ENCODE peak calls at places on chromosome 19, in four cellular contexts. X is HCT116; V is effector memory CD4-positive, alpha-beta T cell; S is ovary. T is an unnamed sample. For H3K4me1, the result is how much of the 10 kb centered on the place peaks cover.

GRCh38 chr19:38213911-38214625 is 10.0 kb downstream of the DPF1 start:
- DNase-seq in X (no peak), V (no peak), S (no peak), T (no peak)

GRCh38 chr19:44071824-44072542 is at the start of gene ZNF284:
- DNase-seq in X (no peak), V (peak), S (peak), T (peak)

GRCh38 chr19:48965033-48965805 is at the start of gene FTL:
- DNase-seq in X (peak), V (peak), S (peak), T (peak)

GRCh38 chr19:16737909-16738308 is 18.3 kb downstream of the NWD1 start:
- DNase-seq in X (no peak), V (no peak), S (no peak), T (no peak)

GRCh38 chr19:6736917-6737283 is 480 bp downstream of the GPR108 start:
- DNase-seq in X (no peak), V (peak), S (no peak), T (no peak)

GRCh38 chr19:11659612-11660011 is 62.3 kb downstream of the ZNF627 start:
- DNase-seq in X (no peak), V (no peak), S (no peak), T (no peak)

GRCh38 chr19:42276821-42277220 is 7.8 kb downstream of the CIC start:
- DNase-seq in X (no peak), V (no peak), S (no peak), T (no peak)

GRCh38 chr19:52941941-52942370 is 18.7 kb upstream of the ZNF888 start:
- DNase-seq in X (no peak), V (no peak), S (peak), T (peak)

GRCh38 chr19:44540736-44541135 is 11.3 kb upstream of the CEACAM20 start:
- DNase-seq in X (no peak), V (no peak), S (no peak), T (no peak)

GRCh38 chr19:52007436-52007804 is 591 bp downstream of the ZNF615 start:
- DNase-seq in X (no peak), V (no peak), S (no peak), T (no peak)

GRCh38 chr19:43763473-43763939 is 8.7 kb upstream of the SMG9 start:
- DNase-seq in X (no peak), V (no peak), S (no peak), T (no peak)

GRCh38 chr19:6501740-6502648 is at the start of gene TUBB4A:
- DNase-seq in X (no peak), V (no peak), S (no peak), T (peak)

GRCh38 chr19:28224441-28224840 is 988.5 kb downstream of the UQCRFS1 start:
- DNase-seq in X (no peak), V (no peak), S (no peak), T (no peak)

GRCh38 chr19:55549500-55550320 is 4.4 kb upstream of the SBK3 start:
- DNase-seq in X (peak), V (no peak), S (no peak), T (peak)

GRCh38 chr19:24046550-24046949 is 40.4 kb upstream of the ZNF254 start:
- DNase-seq in X (no peak), V (no peak), S (no peak), T (no peak)

GRCh38 chr19:12095111-12095790 is 30.7 kb downstream of the ZNF844 start:
- DNase-seq in X (no peak), V (no peak), S (no peak), T (no peak)

GRCh38 chr19:19217110-19217509 is 5.4 kb downstream of the NCAN start:
- DNase-seq in X (peak), V (no peak), S (no peak), T (no peak)

GRCh38 chr19:29677001-29677781 is 11.9 kb downstream of the PLEKHF1 start:
- DNase-seq in X (no peak), V (no peak), S (no peak), T (peak)

GRCh38 chr19:7942981-7943443 is 454 bp downstream of the TIMM44 start:
- DNase-seq in X (no peak), V (no peak), S (no peak), T (no peak)

GRCh38 chr19:56725829-56726424 is 54.4 kb upstream of the ZNF835 start:
- DNase-seq in X (no peak), V (no peak), S (peak), T (no peak)

GRCh38 chr19:13291913-13292312 is 141.7 kb downstream of the IER2 start:
- DNase-seq in X (no peak), V (no peak), S (no peak), T (no peak)
- H3K4me1 ChIP-seq in X (under half), V (under half), S (under half), T (under half)

GRCh38 chr19:47419789-47420188 is 462 bp upstream of the MEIS3 start:
- DNase-seq in X (no peak), V (no peak), S (no peak), T (no peak)

GRCh38 chr19:47417746-47418594 is 1.4 kb downstream of the MEIS3 start:
- DNase-seq in X (no peak), V (no peak), S (no peak), T (no peak)

GRCh38 chr19:47418595-47419036 is 711 bp downstream of the MEIS3 start:
- DNase-seq in X (no peak), V (no peak), S (no peak), T (no peak)

GRCh38 chr19:47417107-47417745 is 2.1 kb downstream of the MEIS3 start:
- DNase-seq in X (no peak), V (no peak), S (no peak), T (no peak)

GRCh38 chr19:47419037-47419783 is at the start of gene MEIS3:
- DNase-seq in X (no peak), V (no peak), S (no peak), T (no peak)
- H3K4me3 ChIP-seq in X (peak), V (no peak), S (peak), T (peak)

GRCh38 chr19:54335979-54336892 is 2.7 kb downstream of the LILRA4 start:
- DNase-seq in X (no peak), V (no peak), S (no peak), T (no peak)
- H3K4me1 ChIP-seq in X (under half), V (under half), S (under half), T (under half)

GRCh38 chr19:45779231-45780145 is 2.8 kb downstream of the DMPK start:
- DNase-seq in X (peak), V (peak), S (peak), T (peak)
- H3K4me3 ChIP-seq in X (peak), V (peak), S (peak), T (peak)

GRCh38 chr19:5291588-5292193 is 48.9 kb downstream of the PTPRS start:
- DNase-seq in X (no peak), V (no peak), S (no peak), T (no peak)
- H3K4me1 ChIP-seq in X (under half), V (under half), S (under half), T (under half)

DNA sequence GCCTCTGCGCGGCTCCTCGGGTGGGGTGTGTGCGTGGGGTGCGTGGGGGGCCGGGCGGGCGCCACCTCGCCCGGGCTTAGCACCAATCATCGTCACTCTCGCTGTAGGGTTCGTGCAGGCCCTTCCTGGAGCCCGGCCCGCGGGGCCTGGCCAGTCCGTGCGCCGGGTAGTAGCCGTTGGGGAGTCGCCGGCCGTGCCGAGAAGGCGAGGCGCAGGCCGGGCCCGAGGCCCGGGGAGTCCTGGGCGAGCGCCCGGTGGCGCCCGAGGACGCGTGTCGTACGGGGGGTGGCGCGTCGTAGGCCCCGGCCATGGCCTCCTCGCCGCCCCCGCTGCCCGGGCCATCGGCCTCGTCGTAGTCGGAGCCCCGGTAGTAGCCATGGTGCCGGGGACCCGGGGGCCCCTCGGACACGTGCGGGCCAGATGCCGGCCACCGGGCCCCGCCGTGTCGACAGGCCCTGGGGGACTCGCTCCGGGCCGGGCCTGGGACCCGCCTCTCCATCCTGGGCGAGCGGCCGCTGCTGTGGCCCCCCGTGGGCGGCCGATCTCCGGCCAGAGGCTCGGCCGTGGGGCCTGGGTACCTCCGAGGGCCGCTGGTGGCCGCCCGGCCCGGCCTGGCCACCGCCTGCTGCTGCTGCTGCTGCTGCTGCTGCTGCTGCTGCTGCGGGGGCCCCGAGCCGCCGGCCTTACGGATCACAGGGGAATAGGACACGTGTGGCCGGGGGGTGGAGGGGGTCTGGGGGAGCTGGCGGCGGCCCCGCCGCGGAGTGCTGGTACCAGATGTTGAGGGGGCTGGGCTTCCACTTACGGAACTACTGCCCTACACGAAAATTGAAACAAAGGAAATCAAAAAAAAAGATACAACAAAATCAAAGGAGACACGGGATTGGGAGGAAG is 57.3 kb downstream of the IER2 start:
- DNase-seq in X (no peak), V (no peak), S (peak), T (peak)
- H3K4me3 ChIP-seq in X (no peak), V (peak), S (peak), T (peak)

GRCh38 chr19:1245468-1245867 is 2.9 kb upstream of the MIDN start:
- DNase-seq in X (no peak), V (no peak), S (peak), T (peak)

GRCh38 chr19:1244693-1245451 is 3.3 kb downstream of the ATP5F1D start:
- DNase-seq in X (no peak), V (no peak), S (peak), T (peak)

GRCh38 chr19:1241417-1242095 is at the start of gene ATP5F1D:
- DNase-seq in X (no peak), V (peak), S (peak), T (peak)

GRCh38 chr19:1245884-1246816 is 2.2 kb upstream of the MIDN start:
- DNase-seq in X (no peak), V (no peak), S (peak), T (peak)

DNA sequence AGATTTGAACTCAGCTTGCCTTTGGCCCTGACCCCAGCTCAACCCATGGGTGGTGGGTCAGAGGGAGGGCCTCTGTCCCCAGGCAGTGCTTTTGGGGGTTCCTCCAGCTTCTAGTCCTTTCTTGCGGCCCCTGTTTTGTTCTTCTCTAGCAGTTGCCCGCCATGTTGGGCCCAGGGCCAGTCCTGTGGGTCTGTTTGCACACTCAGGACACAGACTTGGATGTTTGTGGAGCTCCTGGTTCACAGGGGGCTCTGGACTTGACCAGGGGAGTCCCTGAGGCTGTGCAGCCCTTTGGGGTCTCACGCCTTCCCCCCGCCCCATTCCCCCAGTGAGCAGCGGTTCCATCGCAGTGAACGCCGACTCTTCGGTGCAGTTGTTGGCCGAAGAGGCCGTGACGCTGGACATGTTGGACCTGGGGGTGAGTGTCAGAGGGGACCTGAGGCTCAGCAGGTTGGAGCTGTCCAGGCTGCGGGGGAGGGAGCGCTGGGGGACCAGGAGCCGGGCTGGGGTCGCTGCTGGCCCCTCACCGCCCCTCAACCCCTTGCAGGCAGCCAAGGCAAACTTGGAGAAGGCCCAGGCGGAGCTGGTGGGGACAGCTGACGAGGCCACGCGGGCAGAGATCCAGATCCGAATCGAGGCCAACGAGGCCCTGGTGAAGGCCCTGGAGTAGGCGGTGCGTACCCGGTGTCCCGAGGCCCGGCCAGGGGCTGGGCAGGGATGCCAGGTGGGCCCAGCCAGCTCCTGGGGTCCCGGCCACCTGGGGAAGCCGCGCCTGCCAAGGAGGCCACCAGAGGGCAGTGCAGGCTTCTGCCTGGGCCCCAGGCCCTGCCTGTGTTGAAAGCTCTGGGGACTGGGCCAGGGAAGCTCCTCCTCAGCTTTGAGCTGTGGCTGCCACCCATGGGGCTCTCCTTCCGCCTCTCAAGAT is 2.5 kb downstream of the ATP5F1D start:
- DNase-seq in X (no peak), V (peak), S (peak), T (peak)
- H3K4me1 ChIP-seq in X (half or more), V (under half), S (under half), T (half or more)

DNA sequence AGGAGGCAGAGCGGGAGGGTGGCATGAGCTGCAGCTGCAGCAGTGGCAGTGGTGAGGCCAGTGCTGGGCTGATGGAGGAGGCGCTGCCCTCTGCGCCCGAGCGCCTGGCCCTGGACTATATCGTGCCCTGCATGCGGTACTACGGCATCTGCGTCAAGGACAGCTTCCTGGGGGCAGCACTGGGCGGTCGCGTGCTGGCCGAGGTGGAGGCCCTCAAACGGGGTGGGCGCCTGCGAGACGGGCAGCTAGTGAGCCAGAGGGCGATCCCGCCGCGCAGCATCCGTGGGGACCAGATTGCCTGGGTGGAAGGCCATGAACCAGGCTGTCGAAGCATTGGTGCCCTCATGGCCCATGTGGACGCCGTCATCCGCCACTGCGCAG is 2.0 kb downstream of the EGLN2 start:
- DNase-seq in X (no peak), V (no peak), S (no peak), T (no peak)
- H3K4me3 ChIP-seq in X (no peak), V (peak), S (peak), T (peak)

DNA sequence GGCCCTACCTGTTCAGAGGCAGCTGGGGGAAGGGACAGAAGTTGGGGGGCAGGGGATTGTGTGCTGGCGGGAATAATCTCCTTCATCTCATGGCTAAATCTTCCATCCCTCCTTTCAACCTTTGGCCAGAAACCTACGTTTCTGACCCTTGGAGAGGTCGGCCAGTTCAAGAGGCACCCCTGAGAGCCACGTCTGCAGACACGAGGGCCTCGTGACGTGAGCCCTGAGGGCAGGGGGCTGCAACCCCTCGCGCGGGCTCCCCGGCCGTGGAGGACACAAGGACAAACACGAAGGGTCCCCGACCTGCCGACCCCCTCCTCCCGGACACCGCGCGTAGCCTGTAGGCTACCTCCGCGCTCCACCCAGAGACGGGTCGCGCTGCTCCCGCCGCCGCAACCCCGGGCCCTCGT is 898 bp upstream of the RPS5 start:
- DNase-seq in X (no peak), V (no peak), S (no peak), T (no peak)
- H3K4me1 ChIP-seq in X (under half), V (under half), S (under half), T (under half)

DNA sequence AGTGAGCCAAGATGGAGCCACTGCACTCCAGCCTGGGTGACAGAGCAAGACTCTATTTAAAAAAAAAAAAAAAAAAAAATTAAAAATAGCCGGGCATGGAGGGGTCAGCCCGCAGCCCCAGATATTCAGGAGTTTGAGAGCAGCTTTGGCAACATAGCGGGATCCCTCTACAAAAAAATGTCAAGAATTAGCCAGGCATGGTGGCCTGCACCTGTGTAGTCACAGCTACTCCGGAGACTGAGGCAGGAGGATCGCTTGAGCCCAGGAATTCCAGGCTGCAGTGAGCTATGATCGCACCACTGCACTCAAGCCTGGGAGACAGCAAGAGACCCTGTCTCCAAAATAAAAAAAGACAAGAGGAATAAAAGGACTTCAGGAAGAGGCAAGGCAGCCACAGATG is 716 bp downstream of the AP1M2 start:
- DNase-seq in X (no peak), V (no peak), S (no peak), T (no peak)
- H3K4me3 ChIP-seq in X (peak), V (no peak), S (no peak), T (no peak)